ENCODE peak calls at places on chromosomes 4 and X, in five cellular contexts. P is cardiac fibroblast, Z is mesendoderm, V is aorta, W is suprapubic skin. K is an unnamed sample.

GRCh38 chr4:2832309-2832980 is 11.2 kb upstream of the ADD1 start:
- DNase-seq in Z (no peak), V (peak), P (no peak), W (peak), K (no peak)

GRCh38 chr4:169846396-169846795 is 88.7 kb upstream of the HPF1 start:
- DNase-seq in V (no peak), Z (no peak), W (no peak), P (no peak), K (no peak)

GRCh38 chrX:131828482-131828881 is 194.6 kb upstream of the STK26 start:
- DNase-seq in Z (peak), V (no peak), P (no peak), W (no peak), K (peak)

GRCh38 chr4:82522472-82522871 is 39.3 kb downstream of the TMEM150C start:
- DNase-seq in Z (no peak), W (no peak), V (no peak), P (no peak), K (no peak)

GRCh38 chr4:127965803-127966175 is 583 bp downstream of the ABHD18 start:
- DNase-seq in V (no peak), W (no peak), Z (peak), P (peak), K (peak)

GRCh38 chrX:427812-428725 is 41.4 kb upstream of the PPP2R3B start:
- DNase-seq in V (no peak), P (no peak), Z (peak), W (no peak), K (no peak)

GRCh38 chrX:44643723-44644122 is 101.1 kb upstream of the FUNDC1 start:
- DNase-seq in W (no peak), P (no peak), V (no peak), Z (no peak), K (no peak)

GRCh38 chrX:9878141-9878875 is 88.8 kb upstream of the CLDN34 start:
- DNase-seq in Z (no peak), P (no peak), W (no peak), V (no peak), K (no peak)

GRCh38 chrX:68428431-68428830 is 4.9 kb downstream of the OPHN1 start:
- DNase-seq in V (no peak), Z (no peak), W (no peak), P (peak), K (peak)

GRCh38 chr4:163200950-163201349 is 34.3 kb upstream of the NAF1 start:
- DNase-seq in Z (no peak), W (no peak), V (no peak), P (no peak), K (no peak)

GRCh38 chr4:2948895-2949781 is 14.1 kb downstream of the NOP14 start:
- DNase-seq in W (no peak), P (peak), V (no peak), Z (peak), K (peak)

GRCh38 chr4:1678244-1678643 is 5.9 kb downstream of the FAM53A start:
- DNase-seq in W (no peak), V (no peak), P (no peak), Z (no peak), K (no peak)

GRCh38 chr4:89284828-89285227 is 22.8 kb downstream of the GPRIN3 start:
- DNase-seq in P (no peak), V (peak), Z (peak), W (no peak), K (no peak)

GRCh38 chrX:27591938-27592337 is 1.8 kb downstream of the DCAF8L2 start:
- DNase-seq in V (no peak), P (no peak), W (no peak), Z (no peak), K (no peak)

GRCh38 chr4:113255628-113256027 is 206.2 kb downstream of the ANK2 start:
- DNase-seq in V (no peak), W (no peak), Z (no peak), P (no peak), K (no peak)

GRCh38 chr4:125280892-125281403 is 33.8 kb upstream of the FAT4 start:
- DNase-seq in W (no peak), V (no peak), Z (no peak), P (no peak), K (no peak)

GRCh38 chrX:130545796-130546195 is 144.0 kb downstream of the RBMX2 start:
- DNase-seq in V (no peak), P (no peak), Z (no peak), W (no peak), K (no peak)

DNA sequence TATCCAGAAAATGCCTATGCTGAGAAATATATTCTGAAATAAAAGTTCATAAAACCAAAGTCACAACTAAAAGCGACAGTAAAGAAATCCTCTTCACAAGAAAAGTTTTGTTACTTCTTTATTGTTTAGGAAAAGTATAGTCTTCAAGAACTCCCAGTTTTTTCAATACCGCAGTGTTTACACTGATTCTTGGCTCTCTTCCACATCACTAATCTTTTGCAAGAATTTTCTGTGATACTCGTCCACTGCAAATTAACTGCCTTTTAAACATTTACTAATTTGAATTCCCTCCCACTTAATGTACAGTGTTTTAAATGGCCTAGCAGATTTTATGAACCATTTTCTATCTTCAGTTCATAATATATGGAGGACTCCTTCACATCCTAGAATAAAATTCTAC is 65.1 kb downstream of the HPGDS start:
- DNase-seq in W (no peak), P (no peak), V (no peak), Z (no peak), K (peak)
- H3K4me3 ChIP-seq in W (no peak), P (no peak), V (no peak), Z (no peak), K (no peak)

GRCh38 chr4:76212301-76212700 is 1.3 kb downstream of the SCARB2 start:
- DNase-seq in Z (no peak), W (no peak), V (no peak), P (no peak), K (no peak)
- H3K4me3 ChIP-seq in Z (no peak), W (peak), V (peak), P (peak), K (peak)

GRCh38 chr4:140085062-140085622 is 68.8 kb downstream of the MAML3 start:
- DNase-seq in W (no peak), V (no peak), Z (peak), P (no peak), K (no peak)

GRCh38 chr4:140082399-140082758 is 71.6 kb downstream of the MAML3 start:
- DNase-seq in P (no peak), W (no peak), Z (no peak), V (no peak), K (no peak)

GRCh38 chr4:140085924-140086323 is 68.1 kb downstream of the MAML3 start:
- DNase-seq in V (no peak), W (no peak), Z (no peak), P (no peak), K (no peak)

GRCh38 chr4:140083320-140083719 is 70.7 kb downstream of the MAML3 start:
- DNase-seq in V (no peak), P (no peak), Z (no peak), W (no peak), K (no peak)

DNA sequence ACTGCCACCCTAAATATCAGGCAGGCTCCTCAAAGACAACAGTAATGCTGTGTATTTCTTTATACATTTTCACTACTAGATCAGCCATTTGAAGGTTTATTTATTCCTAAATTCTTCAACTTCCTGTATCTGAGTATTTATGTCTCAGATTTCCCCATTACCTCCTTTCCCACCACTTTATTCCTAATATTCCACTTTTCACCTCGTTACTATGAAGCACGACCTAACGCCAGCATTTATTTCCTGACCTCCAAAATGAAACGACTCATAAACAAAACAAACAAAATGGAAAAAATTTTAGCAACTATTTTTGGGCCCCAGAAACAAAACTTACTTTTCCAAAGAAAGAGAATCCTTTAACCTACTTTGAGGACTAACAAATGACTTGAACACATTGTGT is 69.6 kb downstream of the MAML3 start:
- DNase-seq in P (no peak), V (no peak), W (no peak), Z (no peak), K (no peak)
- H3K4me3 ChIP-seq in P (no peak), V (no peak), W (no peak), Z (no peak), K (no peak)

DNA sequence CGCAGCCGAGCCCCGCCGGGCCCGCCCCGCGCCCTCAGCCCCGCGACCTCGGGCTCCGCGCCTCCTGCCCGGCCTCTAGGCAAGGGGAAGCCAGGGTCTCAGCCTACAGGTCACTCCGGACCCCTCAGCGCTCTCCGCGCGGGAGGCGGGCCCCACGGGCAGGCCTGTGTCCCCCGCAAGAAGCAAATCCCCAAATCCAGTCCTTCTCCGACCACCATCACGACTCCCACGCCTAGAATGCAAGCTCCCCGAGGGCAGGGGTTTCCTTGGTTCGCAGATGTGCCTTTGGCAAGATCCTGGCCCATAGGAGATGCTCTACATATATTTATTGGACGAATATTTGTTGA is 230 bp upstream of the CCDC149 start:
- DNase-seq in P (peak), Z (peak), W (no peak), V (no peak), K (no peak)
- H3K4me3 ChIP-seq in P (peak), Z (no peak), W (peak), V (peak), K (peak)

DNA sequence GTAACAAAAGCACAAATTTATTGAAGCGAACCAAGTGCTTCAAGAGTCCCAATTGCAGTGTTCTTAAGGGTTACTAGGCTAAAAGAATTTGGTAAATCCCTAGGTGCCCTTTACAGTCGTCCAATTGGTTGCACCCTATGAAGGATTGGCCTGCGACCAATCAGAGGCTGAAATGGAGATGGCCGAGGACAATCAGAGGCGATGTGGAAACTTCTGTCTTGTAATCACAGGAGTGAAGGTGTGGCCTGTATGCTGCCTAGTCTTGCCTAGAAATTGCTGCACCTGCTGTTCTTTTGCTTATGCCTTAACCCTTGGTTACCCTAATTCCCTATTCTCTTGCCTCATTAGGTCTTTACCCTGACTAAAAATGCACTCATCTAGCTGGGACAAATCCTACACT is 1.1 kb upstream of the DCK start:
- DNase-seq in Z (peak), V (no peak), P (no peak), W (no peak), K (no peak)
- H3K4me3 ChIP-seq in Z (no peak), V (no peak), P (no peak), W (peak), K (no peak)

GRCh38 chr4:78939667-78940008 is 400 bp upstream of the PAQR3 start:
- DNase-seq in P (no peak), W (no peak), V (no peak), Z (no peak), K (no peak)
- H3K4me3 ChIP-seq in P (peak), W (peak), V (peak), Z (no peak), K (peak)

DNA sequence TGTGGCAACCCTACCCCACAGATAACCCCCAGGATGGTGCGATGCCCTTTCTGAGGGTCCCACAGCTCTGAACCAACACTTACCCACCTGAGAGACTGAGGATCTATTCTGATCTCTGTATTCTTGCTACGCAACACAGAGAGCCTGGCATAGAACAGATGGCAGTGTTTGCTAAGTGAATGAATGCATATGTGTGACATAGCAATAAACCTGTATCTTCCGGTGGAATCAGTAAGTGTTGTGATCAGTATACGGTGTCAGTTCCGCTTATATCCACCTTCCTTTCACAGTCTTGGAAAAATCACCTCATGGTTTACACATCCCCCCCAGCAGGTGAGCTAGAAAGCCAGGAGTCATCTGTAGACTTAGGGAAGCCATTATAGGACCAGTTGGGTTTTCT is 5.9 kb upstream of the HSD17B10 start:
- DNase-seq in Z (no peak), W (no peak), P (no peak), V (no peak), K (no peak)
- H3K4me3 ChIP-seq in Z (no peak), W (peak), P (no peak), V (no peak), K (no peak)

DNA sequence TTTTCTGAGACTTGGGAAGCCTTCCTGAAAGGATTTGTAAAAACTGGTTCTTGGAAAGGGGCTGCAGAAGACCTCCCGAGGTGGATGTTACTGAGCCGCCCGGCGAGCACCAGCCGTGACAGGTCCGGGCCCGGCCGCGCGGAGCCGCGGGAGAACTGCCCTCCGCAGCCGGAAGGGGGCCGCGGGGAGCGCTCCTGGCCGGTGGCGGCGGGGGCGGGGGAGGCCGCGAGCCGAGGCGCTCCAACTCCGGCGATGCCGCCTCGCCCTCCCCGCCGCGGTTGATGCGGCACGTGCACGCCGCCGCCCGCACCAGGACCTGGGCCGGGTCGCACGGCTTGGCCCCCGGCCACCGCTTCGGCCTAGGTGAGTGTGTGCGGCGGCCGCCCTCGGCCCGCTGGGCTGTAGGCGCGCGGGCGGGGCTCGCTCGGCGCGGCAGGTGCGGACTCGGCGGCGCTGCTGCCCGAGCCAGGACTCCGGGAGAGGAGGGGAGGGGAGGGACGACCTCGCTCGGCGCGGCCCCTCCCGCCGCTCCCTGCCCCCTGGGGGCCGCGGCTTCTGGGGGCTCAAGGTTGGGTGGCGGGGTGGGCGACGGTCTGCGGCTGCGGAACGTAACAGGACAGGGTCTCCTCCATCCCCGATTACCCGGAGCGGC is 1.7 kb downstream of the SPRY1 start:
- DNase-seq in W (no peak), V (peak), P (no peak), Z (peak), K (peak)
- H3K4me3 ChIP-seq in W (peak), V (peak), P (peak), Z (peak), K (peak)

GRCh38 chr4:101843054-101843453 is 52.5 kb downstream of the BANK1 start:
- DNase-seq in V (no peak), Z (no peak), W (no peak), P (no peak), K (no peak)
- H3K4me3 ChIP-seq in V (no peak), Z (no peak), W (no peak), P (no peak), K (no peak)

K was measured in cardiac muscle cell.